ENCODE peak calls at places on chromosomes 4 and X, in four cellular contexts. One of them, this sample, is unnamed.

GRCh38 chr4:74768857-74769525 is 25.3 kb downstream of the BTC start:
- DNase-seq in A549: peak; percentile 5
- DNase-seq in HepG2: peak; percentile 32
- DNase-seq in K562: no peak
- DNase-seq in this sample: no peak

GRCh38 chr4:119735136-119735770 is 106.6 kb upstream of the PDE5A start:
- DNase-seq in A549: no peak
- DNase-seq in HepG2: no peak
- DNase-seq in K562: no peak
- DNase-seq in this sample: no peak

GRCh38 chrX:23907496-23908218 is at the start of the genes APOO and CXorf58:
- DNase-seq in A549: peak; percentile 82
- DNase-seq in HepG2: peak; percentile 81
- DNase-seq in K562: peak; percentile 90
- DNase-seq in this sample: peak; percentile 87

GRCh38 chr4:2047031-2047660 is 12.0 kb upstream of the NAT8L start:
- DNase-seq in A549: no peak
- DNase-seq in HepG2: no peak
- DNase-seq in K562: no peak
- DNase-seq in this sample: peak; percentile 43

GRCh38 chr4:70505152-70505748 is 13.1 kb upstream of the AMTN start:
- DNase-seq in A549: peak; percentile 13
- DNase-seq in HepG2: peak; percentile 38
- DNase-seq in K562: peak; percentile 52
- DNase-seq in this sample: peak; percentile 81

GRCh38 chr4:48483777-48484493 is 792 bp downstream of the SLC10A4 start:
- DNase-seq in A549: no peak
- DNase-seq in HepG2: no peak
- DNase-seq in K562: peak; percentile 30
- DNase-seq in this sample: no peak

GRCh38 chrX:142686653-142687283 is 339.0 kb upstream of the SPANXN4 start:
- DNase-seq in A549: no peak
- DNase-seq in HepG2: no peak
- DNase-seq in K562: no peak
- DNase-seq in this sample: no peak

GRCh38 chrX:10166731-10167149 is 10.0 kb downstream of the CLCN4 start:
- DNase-seq in A549: no peak
- DNase-seq in HepG2: peak; percentile 39
- DNase-seq in K562: no peak
- DNase-seq in this sample: no peak

GRCh38 chr4:105996845-105997244 is 101.6 kb downstream of the NPNT start:
- DNase-seq in A549: no peak
- DNase-seq in HepG2: no peak
- DNase-seq in K562: peak; percentile 73
- DNase-seq in this sample: no peak

GRCh38 chrX:115259238-115259875 is 25.5 kb upstream of the LRCH2 start:
- DNase-seq in A549: no peak
- DNase-seq in HepG2: no peak
- DNase-seq in K562: peak; percentile 2
- DNase-seq in this sample: no peak

GRCh38 chrX:112642349-112642748 is 37.4 kb downstream of the LHFPL1 start:
- DNase-seq in A549: peak; percentile 12
- DNase-seq in HepG2: peak; percentile 11
- DNase-seq in K562: peak; percentile 29
- DNase-seq in this sample: peak; percentile 46

GRCh38 chr4:166896254-166896653 is 338.0 kb downstream of the SPOCK3 start:
- DNase-seq in A549: no peak
- DNase-seq in HepG2: no peak
- DNase-seq in K562: no peak
- DNase-seq in this sample: no peak

GRCh38 chr4:139692300-139693012 is 26.8 kb downstream of the MGST2 start:
- DNase-seq in A549: no peak
- DNase-seq in HepG2: peak; percentile 94
- DNase-seq in K562: no peak
- DNase-seq in this sample: no peak

GRCh38 chrX:153853180-153853901 is 23.0 kb upstream of the PDZD4 start:
- DNase-seq in A549: no peak
- DNase-seq in HepG2: no peak
- DNase-seq in K562: peak; percentile 78
- DNase-seq in this sample: no peak

GRCh38 chr4:140937866-140938265 is 181.7 kb upstream of the TBC1D9 start:
- DNase-seq in A549: no peak
- DNase-seq in HepG2: no peak
- DNase-seq in K562: no peak
- DNase-seq in this sample: no peak

GRCh38 chr4:101593666-101594065 is 196.9 kb upstream of the BANK1 start:
- DNase-seq in A549: no peak
- DNase-seq in HepG2: no peak
- DNase-seq in K562: no peak
- DNase-seq in this sample: no peak

GRCh38 chr4:174214102-174214878 is 69.2 kb downstream of the FBXO8 start:
- DNase-seq in A549: no peak
- DNase-seq in HepG2: no peak
- DNase-seq in K562: no peak
- DNase-seq in this sample: peak; percentile 64
- TF ChIP-seq PHF8 in A549: no peak
- TF ChIP-seq PHF8 in HepG2: no peak
- TF ChIP-seq PHF8 in K562: no peak
- TF ChIP-seq PHF8 in this sample: no peak

GRCh38 chr4:163566257-163566656 is 71.8 kb downstream of the TMA16 start:
- DNase-seq in A549: no peak
- DNase-seq in HepG2: peak; percentile 58
- DNase-seq in K562: no peak
- DNase-seq in this sample: no peak
- TF ChIP-seq PHF8 in A549: no peak
- TF ChIP-seq PHF8 in HepG2: no peak
- TF ChIP-seq PHF8 in K562: no peak
- TF ChIP-seq PHF8 in this sample: no peak

GRCh38 chrX:47502591-47503222 is 19.7 kb upstream of the ZNF41 start:
- DNase-seq in A549: no peak
- DNase-seq in HepG2: no peak
- DNase-seq in K562: no peak
- DNase-seq in this sample: no peak

GRCh38 chrX:47501226-47502071 is 18.4 kb upstream of the ZNF41 start:
- DNase-seq in A549: no peak
- DNase-seq in HepG2: no peak
- DNase-seq in K562: no peak
- DNase-seq in this sample: no peak

GRCh38 chrX:47507204-47507878 is 24.3 kb upstream of the ZNF41 start:
- DNase-seq in A549: no peak
- DNase-seq in HepG2: no peak
- DNase-seq in K562: no peak
- DNase-seq in this sample: no peak
- TF ChIP-seq PHF8 in A549: no peak
- TF ChIP-seq PHF8 in HepG2: no peak
- TF ChIP-seq PHF8 in K562: no peak
- TF ChIP-seq PHF8 in this sample: no peak

GRCh38 chr4:82885410-82885809 is 5.5 kb downstream of the SEC31A start:
- DNase-seq in A549: no peak
- DNase-seq in HepG2: peak; percentile 54
- DNase-seq in K562: peak; percentile 18
- DNase-seq in this sample: no peak

GRCh38 chr4:82890913-82891727 is at the start of gene SEC31A:
- DNase-seq in A549: peak; percentile 59
- DNase-seq in HepG2: peak; percentile 91
- DNase-seq in K562: peak; percentile 92
- DNase-seq in this sample: peak; percentile 70

GRCh38 chr4:82889287-82889686 is 1.7 kb downstream of the SEC31A start:
- DNase-seq in A549: no peak
- DNase-seq in HepG2: peak; percentile 58
- DNase-seq in K562: no peak
- DNase-seq in this sample: no peak

GRCh38 chr4:82890602-82890912 is 396 bp downstream of the SEC31A start:
- DNase-seq in A549: peak; percentile 5
- DNase-seq in HepG2: no peak
- DNase-seq in K562: no peak
- DNase-seq in this sample: no peak

GRCh38 chr4:82886145-82886942 is 4.6 kb downstream of the SEC31A start:
- DNase-seq in A549: no peak
- DNase-seq in HepG2: peak; percentile 78
- DNase-seq in K562: no peak
- DNase-seq in this sample: no peak
- TF ChIP-seq PHF8 in A549: no peak
- TF ChIP-seq PHF8 in HepG2: no peak
- TF ChIP-seq PHF8 in K562: no peak
- TF ChIP-seq PHF8 in this sample: no peak

DNA sequence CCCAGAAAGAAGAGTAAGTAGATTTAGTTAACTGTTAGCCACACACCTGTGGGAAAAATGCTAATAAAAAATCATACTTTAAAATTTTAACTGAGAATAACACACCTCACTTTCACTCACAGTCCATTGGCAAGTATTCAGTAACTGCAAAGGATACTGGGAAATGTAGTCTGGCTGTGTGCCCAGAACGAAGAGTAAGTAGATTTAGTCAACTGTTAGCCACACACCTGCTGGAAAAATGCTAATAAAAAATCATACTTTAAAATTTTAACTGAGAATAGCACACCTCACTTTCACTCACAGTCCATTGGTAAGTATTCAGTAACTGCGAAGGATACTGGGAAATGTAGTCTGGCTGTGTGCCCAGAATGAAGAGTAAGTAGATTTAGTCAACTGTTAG is 178.4 kb upstream of the NWD2 start:
- DNase-seq in A549: no peak
- DNase-seq in HepG2: no peak
- DNase-seq in K562: no peak
- DNase-seq in this sample: no peak
- TF ChIP-seq PHF8 in A549: no peak
- TF ChIP-seq PHF8 in HepG2: no peak
- TF ChIP-seq PHF8 in K562: no peak
- TF ChIP-seq PHF8 in this sample: no peak

GRCh38 chr4:25859429-25860148 is 3.2 kb downstream of the SEL1L3 start:
- DNase-seq in A549: no peak
- DNase-seq in HepG2: no peak
- DNase-seq in K562: no peak
- DNase-seq in this sample: no peak
- TF ChIP-seq PHF8 in A549: no peak
- TF ChIP-seq PHF8 in HepG2: no peak
- TF ChIP-seq PHF8 in K562: no peak
- TF ChIP-seq PHF8 in this sample: no peak

DNA sequence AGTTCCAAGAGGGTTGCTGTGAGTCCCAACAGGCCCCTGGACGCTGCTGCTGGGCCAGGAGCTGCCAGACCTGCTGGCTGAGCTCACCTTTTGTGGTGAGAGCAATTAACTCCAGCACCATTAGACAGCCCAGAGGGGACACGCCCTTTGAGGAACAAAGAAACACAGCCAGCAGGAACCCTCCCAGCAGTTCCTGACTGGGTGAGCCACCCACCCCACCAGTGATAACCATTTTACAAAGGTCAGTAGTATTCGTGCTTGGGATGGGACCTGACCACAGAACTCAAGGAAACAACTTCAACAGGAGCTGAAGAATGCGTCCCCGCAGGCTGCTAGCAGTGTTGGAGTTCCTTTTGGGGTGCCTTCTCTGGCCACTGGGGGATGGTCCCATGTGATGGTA is 38.8 kb upstream of the AFAP1 start:
- DNase-seq in A549: no peak
- DNase-seq in HepG2: no peak
- DNase-seq in K562: no peak
- DNase-seq in this sample: no peak
- TF ChIP-seq PHF8 in A549: no peak
- TF ChIP-seq PHF8 in HepG2: no peak
- TF ChIP-seq PHF8 in K562: no peak
- TF ChIP-seq PHF8 in this sample: no peak

GRCh38 chr4:6999172-7000086 is 43.7 kb upstream of the TADA2B start:
- DNase-seq in A549: no peak
- DNase-seq in HepG2: no peak
- DNase-seq in K562: peak; percentile 30
- DNase-seq in this sample: no peak
- TF ChIP-seq PHF8 in A549: no peak
- TF ChIP-seq PHF8 in HepG2: no peak
- TF ChIP-seq PHF8 in K562: no peak
- TF ChIP-seq PHF8 in this sample: no peak

This sample was measured in H1.